ENCODE peak calls at places on chromosome 18, in four cellular contexts. Y is ACHN; U is ureter; A is stimulated activated CD8-positive, alpha-beta memory T cell treated with anti-CD3 and anti-CD28 coated beads, Interleukin-4, amount 100 ng/mL, for 1 hour. D is an unnamed sample.

GRCh38 chr18:24118750-24119577 is 19.9 kb upstream of the CABYR start:
- DNase-seq in A (peak), Y (peak), U (peak), D (peak)

GRCh38 chr18:9741821-9742541 is 33.9 kb downstream of the RAB31 start:
- DNase-seq in Y (no peak), U (no peak), A (no peak), D (no peak)

GRCh38 chr18:32722279-32722678 is 50.5 kb downstream of the KLHL14 start:
- DNase-seq in U (no peak), A (no peak), Y (no peak), D (no peak)

GRCh38 chr18:27175914-27176313 is 9.2 kb downstream of the CHST9 start:
- DNase-seq in U (no peak), A (no peak), Y (no peak), D (no peak)

GRCh38 chr18:55322176-55322735 is 265.7 kb downstream of the TCF4 start:
- DNase-seq in A (no peak), U (peak), Y (peak), D (peak)

GRCh38 chr18:13804305-13804704 is 19.6 kb upstream of the MC5R start:
- DNase-seq in A (no peak), Y (no peak), U (no peak), D (no peak)

GRCh38 chr18:58095251-58095650 is 51.2 kb downstream of the NEDD4L start:
- DNase-seq in Y (no peak), U (no peak), A (no peak), D (no peak)

GRCh38 chr18:48896875-48897511 is 53.8 kb downstream of the SMAD7 start:
- DNase-seq in A (no peak), Y (no peak), U (no peak), D (peak)

GRCh38 chr18:41767960-41768359 is 187.1 kb upstream of the PIK3C3 start:
- DNase-seq in A (no peak), U (no peak), Y (peak), D (no peak)

GRCh38 chr18:36376361-36376760 is 78.8 kb downstream of the FHOD3 start:
- DNase-seq in Y (no peak), U (no peak), A (no peak), D (no peak)

GRCh38 chr18:42414756-42415454 is 459.9 kb downstream of the PIK3C3 start:
- DNase-seq in Y (peak), U (no peak), A (no peak), D (no peak)

GRCh38 chr18:61502472-61502871 is 169.2 kb downstream of the CDH20 start:
- DNase-seq in U (peak), A (no peak), Y (peak), D (peak)

GRCh38 chr18:13261658-13262357 is 43.2 kb downstream of the LDLRAD4 start:
- DNase-seq in U (no peak), A (no peak), Y (no peak), D (no peak)

GRCh38 chr18:56869189-56869777 is 218.1 kb downstream of the WDR7 start:
- DNase-seq in U (no peak), Y (peak), A (no peak), D (peak)

GRCh38 chr18:23912356-23912755 is 102.2 kb upstream of the TTC39C start:
- DNase-seq in A (no peak), Y (no peak), U (no peak), D (no peak)

GRCh38 chr18:49177812-49178211 is 227.0 kb upstream of the SMAD7 start:
- DNase-seq in A (no peak), U (no peak), Y (peak), D (no peak)

GRCh38 chr18:37383036-37383788 is 182.4 kb downstream of the CELF4 start:
- DNase-seq in U (no peak), A (no peak), Y (no peak), D (no peak)

GRCh38 chr18:78128004-78128403 is 851.6 kb upstream of the SALL3 start:
- DNase-seq in Y (no peak), A (no peak), U (no peak), D (no peak)

GRCh38 chr18:904135-905090 is at the start of gene ADCYAP1:
- DNase-seq in U (no peak), A (no peak), Y (no peak), D (no peak)

GRCh38 chr18:67771271-67771670 is 254.8 kb upstream of the DSEL start:
- DNase-seq in Y (no peak), A (no peak), U (no peak), D (no peak)

GRCh38 chr18:53838796-53839195 is 385.7 kb downstream of the MBD2 start:
- DNase-seq in U (no peak), A (no peak), Y (no peak), D (no peak)

GRCh38 chr18:10519999-10520935 is 5.6 kb upstream of the NAPG start:
- DNase-seq in U (peak), A (peak), Y (peak), D (peak)

GRCh38 chr18:37578886-37579513 is 13.4 kb upstream of the CELF4 start:
- DNase-seq in U (no peak), A (no peak), Y (peak), D (no peak)

GRCh38 chr18:4403836-4404235 is 51.3 kb downstream of the DLGAP1 start:
- DNase-seq in U (no peak), Y (no peak), A (no peak), D (no peak)

GRCh38 chr18:68431111-68431921 is 283.6 kb downstream of the TMX3 start:
- DNase-seq in A (no peak), U (no peak), Y (no peak), D (no peak)

GRCh38 chr18:21452808-21453511 is 147.5 kb downstream of the ESCO1 start:
- DNase-seq in A (no peak), Y (no peak), U (no peak), D (no peak)

GRCh38 chr18:22230403-22231042 is 61.1 kb downstream of the GATA6 start:
- DNase-seq in A (no peak), Y (peak), U (no peak), D (no peak)

GRCh38 chr18:57759650-57760049 is 43.5 kb downstream of the ATP8B1 start:
- DNase-seq in A (no peak), U (no peak), Y (peak), D (no peak)

GRCh38 chr18:49025426-49025766 is 74.6 kb upstream of the SMAD7 start:
- DNase-seq in A (no peak), U (no peak), Y (no peak), D (no peak)